ENCODE peak calls at places on chromosome 7, in five cellular contexts. One of them, this sample, is unnamed.

GRCh38 chr7:45088821-45089313 is at the start of gene NACAD:
- DNase-seq in cardiac fibroblast: no peak
- DNase-seq in brain microvascular endothelial cell: no peak
- DNase-seq in thoracic aorta: no peak
- DNase-seq in IMR-90: peak; percentile 18
- DNase-seq in this sample: no peak

GRCh38 chr7:151157645-151158329 is 9.7 kb downstream of the GBX1 start:
- DNase-seq in brain microvascular endothelial cell: peak; percentile 12
- DNase-seq in cardiac fibroblast: peak; percentile 44
- DNase-seq in IMR-90: peak; percentile 26
- DNase-seq in thoracic aorta: no peak
- DNase-seq in this sample: peak; percentile 29

GRCh38 chr7:47878662-47879061 is 69.6 kb downstream of the PKD1L1 start:
- DNase-seq in thoracic aorta: no peak
- DNase-seq in IMR-90: no peak
- DNase-seq in brain microvascular endothelial cell: no peak
- DNase-seq in cardiac fibroblast: no peak
- DNase-seq in this sample: no peak

GRCh38 chr7:30977222-30977621 is 13.5 kb downstream of the GHRHR start:
- DNase-seq in IMR-90: no peak
- DNase-seq in cardiac fibroblast: no peak
- DNase-seq in brain microvascular endothelial cell: no peak
- DNase-seq in thoracic aorta: no peak
- DNase-seq in this sample: no peak

GRCh38 chr7:44959433-44959951 is 19.3 kb downstream of the MYO1G start:
- DNase-seq in thoracic aorta: no peak
- DNase-seq in brain microvascular endothelial cell: no peak
- DNase-seq in IMR-90: peak; percentile 40
- DNase-seq in cardiac fibroblast: no peak
- DNase-seq in this sample: peak; percentile 17

GRCh38 chr7:71472962-71473361 is 341.0 kb downstream of the GALNT17 start:
- DNase-seq in thoracic aorta: no peak
- DNase-seq in IMR-90: no peak
- DNase-seq in brain microvascular endothelial cell: no peak
- DNase-seq in cardiac fibroblast: no peak
- DNase-seq in this sample: no peak

GRCh38 chr7:133445617-133446016 is 192.7 kb downstream of the EXOC4 start:
- DNase-seq in thoracic aorta: no peak
- DNase-seq in cardiac fibroblast: no peak
- DNase-seq in brain microvascular endothelial cell: no peak
- DNase-seq in IMR-90: no peak
- DNase-seq in this sample: no peak

GRCh38 chr7:130896051-130896881 is 162.3 kb upstream of the KLF14 start:
- DNase-seq in thoracic aorta: no peak
- DNase-seq in brain microvascular endothelial cell: no peak
- DNase-seq in cardiac fibroblast: peak; percentile 62
- DNase-seq in IMR-90: peak; percentile 54
- DNase-seq in this sample: peak; percentile 60

GRCh38 chr7:94656925-94657731 is 1.2 kb upstream of the SGCE start:
- DNase-seq in cardiac fibroblast: peak; percentile 56
- DNase-seq in thoracic aorta: no peak
- DNase-seq in IMR-90: peak; percentile 40
- DNase-seq in brain microvascular endothelial cell: peak; percentile 38
- DNase-seq in this sample: peak; percentile 53

GRCh38 chr7:107125475-107125874 is 43.3 kb upstream of the HBP1 start:
- DNase-seq in IMR-90: no peak
- DNase-seq in thoracic aorta: no peak
- DNase-seq in cardiac fibroblast: no peak
- DNase-seq in brain microvascular endothelial cell: no peak
- DNase-seq in this sample: no peak

GRCh38 chr7:73721237-73721848 is 1.9 kb upstream of the STX1A start:
- DNase-seq in thoracic aorta: no peak
- DNase-seq in IMR-90: no peak
- DNase-seq in cardiac fibroblast: no peak
- DNase-seq in brain microvascular endothelial cell: no peak
- DNase-seq in this sample: no peak

GRCh38 chr7:116862234-116863167 is at the start of gene CAPZA2:
- DNase-seq in cardiac fibroblast: peak; percentile 89
- DNase-seq in IMR-90: peak; percentile 85
- DNase-seq in brain microvascular endothelial cell: peak; percentile 77
- DNase-seq in thoracic aorta: peak; percentile 58
- DNase-seq in this sample: peak; percentile 80
- TF ChIP-seq CTCF in cardiac fibroblast: no peak
- TF ChIP-seq CTCF in IMR-90: peak; percentile 39
- TF ChIP-seq CTCF in brain microvascular endothelial cell: peak; percentile 37
- TF ChIP-seq CTCF in thoracic aorta: peak; percentile 58
- TF ChIP-seq CTCF in this sample: no peak

DNA sequence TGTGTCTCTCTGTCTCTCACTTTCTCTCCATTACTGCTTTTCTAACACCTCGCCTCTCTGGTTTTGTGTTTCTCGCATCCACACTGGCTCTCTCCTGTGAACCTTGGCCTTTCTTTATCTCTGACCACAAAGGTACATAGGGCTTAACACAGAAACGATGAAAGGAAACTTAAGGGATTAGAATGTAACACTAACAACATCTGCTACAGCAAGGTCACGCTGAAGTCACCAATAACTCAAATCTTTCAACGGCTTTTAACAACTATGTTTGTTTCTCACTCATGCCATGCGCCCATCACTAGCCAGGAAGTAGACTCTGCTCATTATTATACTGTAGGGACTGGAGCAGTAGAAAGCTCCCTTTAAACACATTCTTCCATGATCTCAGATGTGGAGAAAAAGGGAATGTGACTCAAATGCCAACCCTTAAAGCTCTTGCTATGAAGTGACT is 9.3 kb upstream of the OR6V1 start:
- DNase-seq in thoracic aorta: no peak
- DNase-seq in brain microvascular endothelial cell: no peak
- DNase-seq in IMR-90: no peak
- DNase-seq in cardiac fibroblast: no peak
- DNase-seq in this sample: no peak
- H3K4me3 ChIP-seq in thoracic aorta: no peak overlapping the region
- H3K4me3 ChIP-seq in brain microvascular endothelial cell: no peak overlapping the region
- H3K4me3 ChIP-seq in IMR-90: no peak overlapping the region
- H3K4me3 ChIP-seq in cardiac fibroblast: no peak overlapping the region
- H3K4me3 ChIP-seq in this sample: no peak overlapping the region

GRCh38 chr7:144513332-144513731 is 109.8 kb upstream of the NOBOX start:
- DNase-seq in thoracic aorta: no peak
- DNase-seq in brain microvascular endothelial cell: peak; percentile 9
- DNase-seq in cardiac fibroblast: peak; percentile 48
- DNase-seq in IMR-90: no peak
- DNase-seq in this sample: peak; percentile 28
- TF ChIP-seq CTCF in thoracic aorta: peak; percentile 15
- TF ChIP-seq CTCF in brain microvascular endothelial cell: peak; percentile 28
- TF ChIP-seq CTCF in cardiac fibroblast: peak; percentile 37
- TF ChIP-seq CTCF in IMR-90: no peak
- TF ChIP-seq CTCF in this sample: peak; percentile 36

DNA sequence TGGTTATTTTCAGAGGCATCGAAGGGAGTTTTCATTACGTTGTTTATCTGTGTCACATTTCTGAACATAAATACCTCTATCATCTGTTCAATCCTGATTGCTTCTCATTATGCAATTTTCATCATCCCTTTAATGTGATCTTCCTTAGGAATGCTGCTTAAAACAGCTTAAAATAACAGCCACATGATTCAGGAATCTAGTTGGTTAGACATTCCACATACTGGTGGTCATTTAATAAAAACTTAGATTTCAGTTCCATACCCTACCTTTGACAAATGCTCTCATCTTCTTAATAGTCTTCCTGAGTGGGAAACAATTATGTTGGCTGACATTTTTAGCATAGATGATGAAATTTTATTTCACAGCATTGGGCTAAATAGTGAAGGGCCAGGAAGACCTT is 191.3 kb upstream of the CDCA7L start:
- DNase-seq in thoracic aorta: no peak
- DNase-seq in brain microvascular endothelial cell: no peak
- DNase-seq in IMR-90: peak; percentile 22
- DNase-seq in cardiac fibroblast: peak; percentile 32
- DNase-seq in this sample: peak; percentile 12
- H3K4me3 ChIP-seq in thoracic aorta: no peak overlapping the region
- H3K4me3 ChIP-seq in brain microvascular endothelial cell: no peak overlapping the region
- H3K4me3 ChIP-seq in IMR-90: no peak overlapping the region
- H3K4me3 ChIP-seq in cardiac fibroblast: no peak overlapping the region
- H3K4me3 ChIP-seq in this sample: no peak overlapping the region